ENCODE peak calls at places on chromosomes 7 and 10, in seven cellular contexts. W is HepG2, Y is H1, T is GM12878, J is HCT116, D is K562, B is SK-N-SH. O is an unnamed sample.

GRCh38 chr10:58829839-58830238 is 317.2 kb downstream of the BICC1 start:
- DNase-seq in W (no peak), Y (no peak), T (no peak), J (no peak), D (no peak), B (peak; percentile 16), O (no peak)

GRCh38 chr10:128066954-128067382 is 59.3 kb downstream of the MKI67 start:
- DNase-seq in W (no peak), Y (no peak), T (no peak), J (no peak), D (no peak), B (no peak), O (no peak)

GRCh38 chr10:69468771-69469129 is 17.5 kb downstream of the TSPAN15 start:
- DNase-seq in W (no peak), Y (no peak), T (no peak), J (no peak), D (no peak), B (no peak), O (no peak)

GRCh38 chr10:308572-309085 is 173.4 kb downstream of the ZMYND11 start:
- DNase-seq in W (peak; percentile 31), Y (no peak), T (no peak), J (no peak), D (no peak), B (no peak), O (no peak)

GRCh38 chr7:1727812-1728570 is 57.9 kb downstream of the ELFN1 start:
- DNase-seq in W (no peak), Y (no peak), T (no peak), J (no peak), D (no peak), B (peak; percentile 80), O (peak; percentile 49)

GRCh38 chr7:150444141-150444540 is 6.3 kb upstream of the GIMAP8 start:
- DNase-seq in W (no peak), Y (no peak), T (no peak), J (no peak), D (no peak), B (no peak), O (no peak)

GRCh38 chr7:44748948-44749731 is 493 bp downstream of the ZMIZ2 start:
- DNase-seq in W (no peak), Y (no peak), T (no peak), J (no peak), D (no peak), B (peak; percentile 67), O (no peak)

GRCh38 chr10:126904807-126905686 is at the start of gene DOCK1:
- DNase-seq in W (peak; percentile 37), Y (peak; percentile 78), T (no peak), J (peak; percentile 38), D (no peak), B (peak; percentile 93), O (peak; percentile 76)

GRCh38 chr7:81626008-81626407 is 143.8 kb downstream of the HGF start:
- DNase-seq in W (no peak), Y (no peak), T (no peak), J (no peak), D (no peak), B (no peak), O (no peak)

GRCh38 chr10:52871191-52871843 is 98.7 kb upstream of the MBL2 start:
- DNase-seq in W (no peak), Y (no peak), T (no peak), J (no peak), D (no peak), B (peak; percentile 37), O (no peak)

GRCh38 chr10:20551761-20552160 is 345.4 kb downstream of the NEBL start:
- DNase-seq in W (no peak), Y (no peak), T (no peak), J (no peak), D (no peak), B (no peak), O (no peak)

GRCh38 chr10:126536656-126537055 is 133.8 kb downstream of the C10orf90 start:
- DNase-seq in W (no peak), Y (no peak), T (no peak), J (no peak), D (no peak), B (no peak), O (no peak)

GRCh38 chr7:47529405-47529804 is 52.5 kb downstream of the TNS3 start:
- DNase-seq in W (no peak), Y (no peak), T (no peak), J (no peak), D (no peak), B (no peak), O (no peak)

GRCh38 chr7:121020652-121021051 is 32.1 kb downstream of the CPED1 start:
- DNase-seq in W (no peak), Y (no peak), T (no peak), J (no peak), D (no peak), B (no peak), O (no peak)

GRCh38 chr10:104117839-104118323 is 4.1 kb upstream of the SFR1 start:
- DNase-seq in W (no peak), Y (no peak), T (no peak), J (peak; percentile 98), D (no peak), B (no peak), O (no peak)

GRCh38 chr10:46301721-46302479 is 15.1 kb downstream of the ANTXRL start:
- DNase-seq in W (no peak), Y (peak; percentile 33), T (no peak), J (no peak), D (no peak), B (no peak), O (no peak)

GRCh38 chr10:68735119-68735518 is 14.1 kb downstream of the CCAR1 start:
- DNase-seq in W (no peak), Y (no peak), T (no peak), J (no peak), D (no peak), B (no peak), O (no peak)

GRCh38 chr10:130012129-130012528 is 48.1 kb upstream of the EBF3 start:
- DNase-seq in W (no peak), Y (no peak), T (no peak), J (no peak), D (no peak), B (no peak), O (no peak)
- TF ChIP-seq JUND in W (no peak), Y (no peak), T (no peak), J (no peak), D (no peak), B (no peak), O (no peak)

GRCh38 chr10:51498424-51498823 is 201.0 kb downstream of the CSTF2T start:
- DNase-seq in W (no peak), Y (no peak), T (no peak), J (no peak), D (no peak), B (no peak), O (no peak)
- TF ChIP-seq JUND in W (no peak), Y (no peak), T (no peak), J (no peak), D (no peak), B (no peak), O (no peak)

DNA sequence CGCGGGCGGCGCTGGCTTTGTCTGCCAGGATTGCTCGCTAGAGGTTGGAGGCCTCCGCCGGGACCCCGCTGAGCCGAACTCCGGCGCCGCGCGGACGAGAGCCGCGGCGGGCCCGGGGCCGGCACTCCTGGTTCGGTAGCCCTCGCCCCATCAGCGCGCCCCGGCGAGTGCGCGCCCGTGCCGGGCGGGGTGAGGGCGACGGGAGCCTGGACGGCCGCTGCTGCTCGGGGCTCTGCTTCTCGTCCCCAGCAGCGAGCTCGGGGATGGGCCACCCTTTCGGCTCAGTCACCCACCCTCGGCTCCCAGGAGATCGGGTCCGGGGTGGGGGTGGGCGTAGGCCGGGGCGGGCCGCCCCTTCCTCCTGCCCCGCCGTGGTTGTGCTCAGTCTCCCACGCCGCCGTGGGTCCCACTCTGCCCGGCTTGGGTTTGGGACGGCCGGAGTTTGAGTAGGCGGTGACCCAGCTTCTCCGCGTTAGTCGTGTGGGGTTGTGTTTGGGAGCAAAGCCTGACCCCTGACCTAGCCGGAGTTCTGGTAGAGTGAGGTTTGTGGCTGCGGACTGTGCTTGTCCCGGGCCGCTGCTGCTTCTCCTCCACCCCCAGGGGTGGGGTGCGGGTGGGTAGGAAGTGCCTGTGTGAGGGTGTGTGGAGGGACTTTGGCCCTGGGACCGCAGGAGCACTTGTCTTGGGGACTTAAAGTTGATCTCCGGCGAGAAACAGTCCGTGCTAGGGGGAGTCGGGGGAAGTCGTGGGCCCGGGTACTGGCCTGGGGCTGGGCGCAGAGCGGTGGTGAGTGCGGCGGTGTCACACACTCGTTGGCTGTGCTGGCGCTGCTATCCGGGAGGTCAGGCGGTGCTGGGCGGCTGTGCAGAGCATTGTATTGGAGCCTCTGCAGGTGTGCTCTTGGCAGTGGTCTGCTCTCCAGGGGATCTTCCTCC is 683 bp downstream of the TSPAN14 start:
- DNase-seq in W (no peak), Y (peak; percentile 81), T (no peak), J (no peak), D (peak; percentile 59), B (peak; percentile 79), O (peak; percentile 55)
- TF ChIP-seq JUND in W (no peak), Y (no peak), T (no peak), J (no peak), D (no peak), B (no peak), O (no peak)

DNA sequence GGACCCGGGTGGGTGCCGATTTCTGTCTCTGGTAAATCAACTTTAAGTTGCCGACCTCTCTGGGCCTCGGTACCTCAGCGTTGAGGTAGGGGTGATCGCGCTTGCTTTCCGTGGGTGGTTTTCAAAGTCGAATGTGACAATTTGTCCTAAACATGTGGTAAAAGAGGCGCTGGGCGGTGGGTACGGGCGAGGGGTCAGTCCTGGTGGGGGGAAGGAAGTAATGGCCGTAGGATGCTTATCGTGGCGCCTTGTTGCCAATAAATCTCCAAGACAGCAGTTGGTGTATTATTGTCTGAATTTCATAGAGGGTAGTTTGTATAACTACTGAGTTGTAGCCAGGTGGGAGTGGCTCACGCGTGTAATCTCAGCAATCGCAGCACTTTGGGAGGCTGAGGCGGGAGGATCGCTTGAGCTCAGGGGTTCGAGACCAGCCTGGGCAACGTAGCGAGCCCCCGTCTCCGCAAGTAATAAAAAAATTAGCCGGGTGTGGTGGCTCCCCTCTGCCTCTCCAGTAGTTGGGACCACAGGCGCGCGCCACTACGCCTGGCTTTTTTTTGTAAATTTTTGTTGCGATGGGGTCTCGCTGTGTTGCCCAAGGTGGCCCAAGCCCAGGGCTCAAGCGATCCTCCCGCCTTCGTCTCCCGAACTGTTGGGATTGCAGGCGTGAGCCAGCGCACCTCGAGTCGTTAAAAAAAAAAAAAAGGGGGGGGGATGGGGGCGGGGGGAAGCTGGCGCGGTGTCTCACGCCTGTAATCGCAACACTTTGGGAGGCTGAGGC is 708 bp downstream of the BUD23 start:
- DNase-seq in W (no peak), Y (no peak), T (no peak), J (no peak), D (no peak), B (no peak), O (no peak)
- TF ChIP-seq JUND in W (no peak), Y (no peak), T (no peak), J (no peak), D (no peak), B (no peak), O (no peak)